ENCODE peak calls at places on chromosomes 12 and 14, in six cellular contexts. F, W, B, P, A and R are unnamed samples.
A peak's percentile ranks its signal among the peaks of the same experiment; 100 is the strongest.

GRCh38 chr14:79543966-79544365 is 667.3 kb downstream of the DIO2 start:
- DNase-seq in B (no peak), W (no peak), F (no peak), P (peak; percentile 43), A (no peak), R (no peak)

GRCh38 chr12:111842556-111843396 is 748 bp downstream of the MAPKAPK5 start:
- DNase-seq in B (no peak), A (no peak), W (no peak), P (peak; percentile 43), F (no peak), R (peak; percentile 39)

GRCh38 chr12:100919116-100919515 is 124.5 kb downstream of the ANO4 start:
- DNase-seq in B (no peak), A (no peak), F (no peak), W (no peak), P (no peak), R (no peak)

GRCh38 chr12:72274926-72275325 is 2.8 kb downstream of the TRHDE start:
- DNase-seq in W (no peak), P (no peak), F (no peak), B (no peak), A (peak; percentile 38), R (no peak)

GRCh38 chr12:80142640-80143039 is 43.3 kb downstream of the OTOGL start:
- DNase-seq in F (no peak), W (no peak), A (no peak), P (no peak), B (no peak), R (no peak)

GRCh38 chr14:75979071-75979571 is 2.7 kb downstream of the TGFB3 start:
- DNase-seq in P (peak; percentile 63), W (no peak), B (no peak), A (peak; percentile 58), F (no peak), R (no peak)

GRCh38 chr12:53239643-53240258 is 7.7 kb upstream of the RARG start:
- DNase-seq in F (no peak), W (no peak), B (no peak), P (no peak), A (peak; percentile 15), R (no peak)

GRCh38 chr12:55820679-55821078 is 2.8 kb downstream of the ORMDL2 start:
- DNase-seq in P (no peak), W (no peak), B (no peak), F (no peak), A (no peak), R (no peak)

GRCh38 chr14:38207830-38208815 is at the start of gene SSTR1:
- DNase-seq in P (peak; percentile 27), A (peak; percentile 27), B (no peak), W (no peak), F (no peak), R (no peak)

GRCh38 chr14:58812050-58812690 is 174.4 kb downstream of the DACT1 start:
- DNase-seq in A (no peak), F (no peak), W (no peak), B (no peak), P (no peak), R (no peak)

GRCh38 chr14:44961151-44961729 is 507 bp downstream of the KLHL28 start:
- DNase-seq in F (peak; percentile 71), P (peak; percentile 78), W (no peak), B (peak; percentile 26), A (peak; percentile 70), R (peak; percentile 66)

GRCh38 chr12:95506707-95507523 is 33.0 kb downstream of the METAP2 start:
- DNase-seq in F (no peak), B (no peak), P (no peak), W (no peak), A (no peak), R (no peak)

GRCh38 chr14:29741909-29742401 is 185.7 kb downstream of the PRKD1 start:
- DNase-seq in F (no peak), W (no peak), A (no peak), B (no peak), P (no peak), R (no peak)

GRCh38 chr14:75247286-75247922 is 31.2 kb upstream of the FOS start:
- DNase-seq in F (no peak), W (no peak), A (no peak), B (peak; percentile 35), P (no peak), R (peak; percentile 68)

GRCh38 chr14:65910108-65910507 is 497.6 kb downstream of the FUT8 start:
- DNase-seq in P (no peak), F (no peak), W (no peak), B (no peak), A (no peak), R (no peak)

GRCh38 chr12:79016181-79016580 is 151.6 kb downstream of the SYT1 start:
- DNase-seq in A (no peak), F (no peak), W (no peak), P (no peak), B (no peak), R (no peak)

GRCh38 chr14:76050797-76051392 is 65.3 kb downstream of the IFT43 start:
- DNase-seq in F (no peak), W (no peak), A (no peak), B (peak; percentile 8), P (peak; percentile 63), R (peak; percentile 61)

GRCh38 chr12:67663121-67663520 is 14.6 kb downstream of the DYRK2 start:
- DNase-seq in F (no peak), B (no peak), P (no peak), W (no peak), A (no peak), R (no peak)

GRCh38 chr14:94515426-94515825 is 6.2 kb upstream of the SERPINA12 start:
- DNase-seq in P (no peak), B (no peak), A (no peak), W (peak; percentile 33), F (peak; percentile 28), R (no peak)

GRCh38 chr14:52413729-52414453 is 99.8 kb downstream of the PTGER2 start:
- DNase-seq in W (no peak), F (no peak), A (no peak), P (no peak), B (no peak), R (no peak)

GRCh38 chr12:57263096-57263495 is 12.1 kb upstream of the STAC3 start:
- DNase-seq in F (no peak), B (no peak), A (no peak), P (no peak), W (no peak), R (no peak)

GRCh38 chr12:3236345-3237153 is 159.4 kb downstream of the TSPAN9 start:
- DNase-seq in W (no peak), F (no peak), P (peak; percentile 66), A (peak; percentile 73), B (no peak), R (no peak)

GRCh38 chr12:71439613-71440392 is at the start of gene LGR5:
- DNase-seq in P (peak; percentile 79), F (peak; percentile 81), A (peak; percentile 69), W (no peak), B (no peak), R (no peak)

GRCh38 chr12:77236066-77236465 is 170.7 kb upstream of the E2F7 start:
- DNase-seq in A (no peak), W (no peak), F (no peak), P (no peak), B (no peak), R (no peak)

GRCh38 chr12:2963154-2963759 is 4.1 kb downstream of the TEAD4 start:
- DNase-seq in A (peak; percentile 80), B (no peak), W (no peak), P (no peak), F (no peak), R (no peak)

GRCh38 chr12:112005419-112006395 is 7.3 kb downstream of the TMEM116 start:
- DNase-seq in P (peak; percentile 38), A (no peak), F (no peak), B (no peak), W (peak; percentile 58), R (no peak)

GRCh38 chr12:2930865-2931264 is 28.3 kb upstream of the TEAD4 start:
- DNase-seq in B (no peak), P (no peak), W (no peak), A (no peak), F (peak; percentile 21), R (no peak)

GRCh38 chr12:121093487-121093891 is 39.2 kb upstream of the P2RX7 start:
- DNase-seq in B (no peak), A (no peak), W (no peak), F (no peak), P (no peak), R (no peak)

GRCh38 chr12:121092034-121092433 is 40.6 kb upstream of the P2RX7 start:
- DNase-seq in F (no peak), P (no peak), A (no peak), B (no peak), W (no peak), R (no peak)

GRCh38 chr12:121099779-121100178 is 32.9 kb upstream of the P2RX7 start:
- DNase-seq in P (no peak), W (no peak), A (no peak), B (no peak), F (no peak), R (no peak)

GRCh38 chr12:121096199-121096798 is 36.4 kb upstream of the P2RX7 start:
- DNase-seq in P (no peak), F (no peak), A (no peak), B (no peak), W (no peak), R (no peak)

GRCh38 chr12:121095544-121096198 is 37.0 kb upstream of the P2RX7 start:
- DNase-seq in B (peak; percentile 59), A (peak; percentile 80), P (peak; percentile 82), F (peak; percentile 80), W (peak; percentile 67), R (peak; percentile 60)
- H3K4me1 ChIP-seq in B (peaks cover 47% of the 10 kb centered on the region), A (no peaks in the 10 kb centered on the region), P (peaks cover 3% of the 10 kb centered on the region), F (peaks cover 7% of the 10 kb centered on the region), W (no peaks in the 10 kb centered on the region), R (peaks cover 42% of the 10 kb centered on the region)

GRCh38 chr12:124418791-124419190 is 123.9 kb downstream of the RFLNA start:
- DNase-seq in B (no peak), A (no peak), P (no peak), W (no peak), F (peak; percentile 83), R (no peak)
- H3K27ac ChIP-seq in B (no peak overlapping the region), A (no peak overlapping the region), P (peak overlapping the region; percentile 98), W (no peak overlapping the region), F (peak overlapping the region; percentile 92), R (no peak overlapping the region)

GRCh38 chr12:132646850-132647249 is 28.3 kb downstream of the P2RX2 start:
- DNase-seq in A (no peak), P (no peak), B (no peak), F (no peak), W (no peak), R (no peak)
- H3K4me1 ChIP-seq in A (no peaks in the 10 kb centered on the region), P (no peaks in the 10 kb centered on the region), B (no peaks in the 10 kb centered on the region), F (no peaks in the 10 kb centered on the region), W (no peaks in the 10 kb centered on the region), R (no peaks in the 10 kb centered on the region)

DNA sequence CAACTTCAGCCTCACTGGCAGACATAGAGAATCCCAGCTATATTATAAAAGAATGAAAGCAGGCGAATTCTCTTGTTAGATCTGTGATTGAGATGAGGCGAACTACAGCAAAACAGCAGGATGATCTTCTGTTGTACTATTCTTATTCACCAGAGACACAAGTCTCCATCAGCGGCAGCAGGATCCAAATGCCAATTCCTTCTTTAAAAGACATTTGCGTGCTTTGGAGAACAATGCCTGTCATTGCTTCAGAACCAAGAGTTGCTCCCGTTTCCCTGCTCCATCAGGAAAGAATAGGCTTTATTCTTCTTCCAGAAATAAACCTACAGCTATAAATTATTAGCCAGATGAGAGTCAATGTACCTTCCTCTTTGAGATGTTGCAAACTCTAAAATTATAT is 188.9 kb downstream of the SLC41A2 start:
- DNase-seq in A (no peak), P (no peak), B (no peak), F (no peak), W (no peak), R (no peak)
- H3K27ac ChIP-seq in A (no peak overlapping the region), P (no peak overlapping the region), B (no peak overlapping the region), F (no peak overlapping the region), W (no peak overlapping the region), R (no peak overlapping the region)